ENCODE peak calls at places on chromosomes 12 and 14, in ten cellular contexts. Q is neural progenitor cell, H is Karpas-422, Z is neuronal stem cell, T is colonic mucosa, O is upper lobe of right lung, D is lower leg skin, R is cardiac fibroblast, Y is transverse colon, I is MM.1S. V is an unnamed sample.

GRCh38 chr12:121628037-121628436 is 1.7 kb downstream of the ORAI1 start:
- DNase-seq in Q (no peak), H (no peak), Z (no peak), T (peak; percentile 73), O (no peak), D (no peak), R (no peak), Y (peak; percentile 55), I (no peak), V (no peak)

GRCh38 chr12:79547044-79547734 is 143.6 kb downstream of the PAWR start:
- DNase-seq in Q (peak; percentile 84), H (no peak), Z (peak; percentile 77), T (peak; percentile 38), O (no peak), D (peak; percentile 47), R (peak; percentile 92), Y (peak; percentile 34), I (no peak), V (no peak)

GRCh38 chr14:93337884-93338283 is 5.0 kb upstream of the BTBD7 start:
- DNase-seq in Q (no peak), H (no peak), Z (no peak), T (no peak), O (no peak), D (no peak), R (no peak), Y (no peak), I (no peak), V (no peak)

GRCh38 chr14:91911474-91912032 is 35.9 kb downstream of the FBLN5 start:
- DNase-seq in Q (peak; percentile 73), H (peak; percentile 82), Z (peak; percentile 26), T (peak; percentile 39), O (no peak), D (no peak), R (peak; percentile 65), Y (peak; percentile 37), I (peak; percentile 7), V (no peak)

GRCh38 chr12:115102450-115102849 is 418.5 kb upstream of the TBX3 start:
- DNase-seq in Q (no peak), H (no peak), Z (no peak), T (no peak), O (no peak), D (no peak), R (peak; percentile 5), Y (no peak), I (no peak), V (no peak)

GRCh38 chr14:66444271-66444987 is 41.7 kb upstream of the CCDC196 start:
- DNase-seq in Q (no peak), H (no peak), Z (no peak), T (peak; percentile 18), O (no peak), D (no peak), R (peak; percentile 9), Y (no peak), I (no peak), V (peak; percentile 5)

GRCh38 chr12:67483871-67484554 is 164.5 kb upstream of the DYRK2 start:
- DNase-seq in Q (no peak), H (no peak), Z (no peak), T (no peak), O (no peak), D (no peak), R (no peak), Y (no peak), I (peak; percentile 65), V (no peak)

GRCh38 chr12:118853634-118854033 is 127.7 kb upstream of the SRRM4 start:
- DNase-seq in Q (peak; percentile 25), H (peak; percentile 48), Z (no peak), T (no peak), O (no peak), D (no peak), R (peak; percentile 3), Y (no peak), I (no peak), V (no peak)

GRCh38 chr12:69935651-69936100 is 110.6 kb downstream of the MYRFL start:
- DNase-seq in Q (no peak), H (no peak), Z (no peak), T (no peak), O (no peak), D (peak; percentile 21), R (no peak), Y (no peak), I (no peak), V (no peak)

GRCh38 chr14:20503905-20504304 is 1.4 kb upstream of the RNASE10 start:
- DNase-seq in Q (no peak), H (no peak), Z (no peak), T (no peak), O (no peak), D (no peak), R (no peak), Y (no peak), I (no peak), V (no peak)

GRCh38 chr12:122085006-122085405 is 6.5 kb downstream of the MLXIP start:
- DNase-seq in Q (peak; percentile 81), H (no peak), Z (no peak), T (peak; percentile 49), O (no peak), D (no peak), R (no peak), Y (no peak), I (no peak), V (no peak)

GRCh38 chr12:24360057-24360456 is 410.6 kb upstream of the SOX5 start:
- DNase-seq in Q (no peak), H (peak; percentile 56), Z (no peak), T (no peak), O (no peak), D (no peak), R (peak; percentile 13), Y (no peak), I (no peak), V (no peak)

GRCh38 chr12:61810486-61810885 is 449.7 kb upstream of the USP15 start:
- DNase-seq in Q (no peak), H (no peak), Z (no peak), T (no peak), O (no peak), D (no peak), R (no peak), Y (no peak), I (no peak), V (no peak)
- H3K4me3 ChIP-seq in Q (no peak overlapping the region), H (no peak overlapping the region), Z (no peak overlapping the region), T (no peak overlapping the region), O (no peak overlapping the region), D (no peak overlapping the region), R (no peak overlapping the region), Y (no peak overlapping the region), I (no peak overlapping the region), V (no peak overlapping the region)

DNA sequence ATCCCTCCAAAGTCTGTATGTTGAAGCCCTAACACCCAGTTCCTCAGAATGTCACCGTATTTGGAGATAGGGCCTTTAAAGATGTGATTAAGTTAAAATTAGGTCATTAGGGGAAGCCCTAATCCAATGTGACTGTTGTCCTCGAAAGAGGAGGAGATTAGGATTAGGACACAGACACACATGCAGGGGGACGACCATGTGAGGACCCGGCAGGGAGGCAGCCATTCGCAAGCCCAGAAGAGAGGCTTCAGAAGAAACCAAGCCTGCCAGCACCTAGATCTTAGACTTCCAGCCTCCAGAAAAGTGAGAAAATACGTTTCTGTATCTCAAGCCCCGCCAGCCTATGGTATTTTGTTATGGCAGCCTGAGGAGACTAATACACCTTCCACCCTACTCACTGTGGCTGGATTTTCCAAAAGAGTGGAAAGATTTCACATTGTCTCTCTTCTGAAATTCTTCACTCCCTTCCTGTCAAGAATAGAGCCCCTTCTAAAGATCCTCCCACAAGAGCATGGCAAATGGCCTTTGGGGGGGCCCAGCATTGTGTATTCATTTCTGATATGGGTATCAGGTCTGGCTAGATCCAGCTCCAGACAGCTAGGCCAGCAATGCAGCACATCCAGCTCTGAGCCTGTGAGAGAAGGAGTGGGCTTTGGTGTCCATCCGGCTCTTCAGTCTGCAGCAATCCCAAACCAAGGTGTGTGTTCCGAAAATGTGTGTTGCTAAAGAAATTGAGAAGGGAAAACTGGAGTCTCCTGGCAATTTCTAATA is 15.4 kb upstream of the UBC start:
- DNase-seq in Q (no peak), H (no peak), Z (no peak), T (no peak), O (no peak), D (no peak), R (no peak), Y (no peak), I (no peak), V (no peak)
- H3K4me3 ChIP-seq in Q (no peak overlapping the region), H (no peak overlapping the region), Z (no peak overlapping the region), T (no peak overlapping the region), O (no peak overlapping the region), D (no peak overlapping the region), R (no peak overlapping the region), Y (no peak overlapping the region), I (no peak overlapping the region), V (no peak overlapping the region)

GRCh38 chr12:106692896-106693295 is 81.6 kb upstream of the RIC8B start:
- DNase-seq in Q (no peak), H (no peak), Z (no peak), T (no peak), O (no peak), D (no peak), R (no peak), Y (no peak), I (no peak), V (no peak)
- H3K4me3 ChIP-seq in Q (no peak overlapping the region), H (no peak overlapping the region), Z (no peak overlapping the region), T (no peak overlapping the region), O (no peak overlapping the region), D (no peak overlapping the region), R (no peak overlapping the region), Y (no peak overlapping the region), I (no peak overlapping the region), V (no peak overlapping the region)

GRCh38 chr12:88418856-88419497 is 161.3 kb downstream of the KITLG start:
- DNase-seq in Q (no peak), H (no peak), Z (no peak), T (no peak), O (no peak), D (no peak), R (peak; percentile 86), Y (no peak), I (no peak), V (no peak)

GRCh38 chr12:88417531-88417930 is 162.7 kb downstream of the KITLG start:
- DNase-seq in Q (no peak), H (no peak), Z (no peak), T (no peak), O (no peak), D (no peak), R (no peak), Y (no peak), I (no peak), V (no peak)

GRCh38 chr12:88416786-88417185 is 163.5 kb downstream of the KITLG start:
- DNase-seq in Q (no peak), H (no peak), Z (no peak), T (no peak), O (no peak), D (no peak), R (peak; percentile 47), Y (no peak), I (no peak), V (no peak)

GRCh38 chr12:88413561-88414095 is 166.6 kb downstream of the KITLG start:
- DNase-seq in Q (no peak), H (no peak), Z (no peak), T (no peak), O (no peak), D (no peak), R (no peak), Y (no peak), I (no peak), V (no peak)

DNA sequence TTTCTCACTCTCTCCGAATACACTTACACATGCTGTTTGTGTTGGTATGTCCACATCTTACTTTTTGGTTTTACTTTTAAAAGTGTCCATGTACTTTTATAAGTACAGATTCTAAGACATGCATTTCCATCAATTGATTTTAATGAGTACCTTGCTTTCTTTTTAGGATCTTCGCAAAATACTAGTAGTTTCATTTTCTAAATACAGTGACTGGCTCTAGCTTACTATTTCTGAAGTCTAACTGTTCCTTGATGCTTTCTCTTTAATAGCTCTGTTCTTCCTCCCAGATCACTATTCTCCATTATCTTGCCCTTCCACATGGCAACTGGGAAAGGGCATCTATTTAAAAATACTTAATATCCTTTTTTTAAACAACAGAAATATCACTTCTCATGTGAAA is 164.1 kb downstream of the KITLG start:
- DNase-seq in Q (no peak), H (no peak), Z (no peak), T (no peak), O (no peak), D (no peak), R (no peak), Y (no peak), I (peak; percentile 27), V (no peak)
- H3K4me3 ChIP-seq in Q (no peak overlapping the region), H (no peak overlapping the region), Z (no peak overlapping the region), T (no peak overlapping the region), O (peak overlapping the region; percentile 12), D (no peak overlapping the region), R (peak overlapping the region; percentile 55), Y (no peak overlapping the region), I (peak overlapping the region; percentile 22), V (no peak overlapping the region)